ENCODE peak calls at places on chromosomes 4 and X, in eight cellular contexts. V, M, I, Z, H, T, G and U are unnamed samples.

GRCh38 chr4:3529363-3529762 is 2.9 kb downstream of the LRPAP1 start:
- DNase-seq in V (no peak), M (no peak), I (no peak), Z (no peak), H (no peak), T (no peak), G (no peak), U (peak; percentile 59)

GRCh38 chr4:17347445-17347844 is 164.4 kb downstream of the QDPR start:
- DNase-seq in V (no peak), M (no peak), I (peak; percentile 5), Z (peak; percentile 13), H (peak; percentile 26), T (no peak), G (no peak), U (no peak)

GRCh38 chr4:30879841-30880240 is 159.7 kb downstream of the PCDH7 start:
- DNase-seq in V (no peak), M (no peak), I (no peak), Z (no peak), H (no peak), T (no peak), G (no peak), U (no peak)

GRCh38 chr4:58551676-58552075 is 1441.5 kb upstream of the IGFBP7 start:
- DNase-seq in V (no peak), M (no peak), I (no peak), Z (no peak), H (no peak), T (no peak), G (no peak), U (no peak)

GRCh38 chr4:43112139-43112538 is 219.6 kb downstream of the GRXCR1 start:
- DNase-seq in V (no peak), M (no peak), I (no peak), Z (no peak), H (no peak), T (no peak), G (no peak), U (no peak)

GRCh38 chrX:43175428-43175827 is 397.5 kb upstream of the PPP1R2C start:
- DNase-seq in V (no peak), M (no peak), I (no peak), Z (no peak), H (no peak), T (no peak), G (no peak), U (no peak)

GRCh38 chrX:19198448-19198847 is 76.2 kb upstream of the ADGRG2 start:
- DNase-seq in V (no peak), M (no peak), I (no peak), Z (no peak), H (no peak), T (no peak), G (no peak), U (no peak)

GRCh38 chrX:118603981-118604380 is 108.4 kb downstream of the DOCK11 start:
- DNase-seq in V (peak; percentile 69), M (peak; percentile 22), I (no peak), Z (peak; percentile 18), H (peak; percentile 63), T (peak; percentile 51), G (peak; percentile 37), U (peak; percentile 26)

GRCh38 chr4:85756938-85757337 is 282.0 kb downstream of the ARHGAP24 start:
- DNase-seq in V (peak; percentile 16), M (no peak), I (no peak), Z (no peak), H (peak; percentile 47), T (no peak), G (no peak), U (no peak)

GRCh38 chr4:107050525-107051135 is 14.5 kb upstream of the DKK2 start:
- DNase-seq in V (no peak), M (no peak), I (no peak), Z (no peak), H (peak; percentile 17), T (no peak), G (no peak), U (no peak)

GRCh38 chrX:84737471-84737871 is 235.2 kb upstream of the HDX start:
- DNase-seq in V (no peak), M (peak; percentile 15), I (no peak), Z (no peak), H (no peak), T (no peak), G (no peak), U (no peak)

GRCh38 chr4:39085891-39086290 is 23.9 kb downstream of the KLHL5 start:
- DNase-seq in V (no peak), M (no peak), I (no peak), Z (no peak), H (peak; percentile 92), T (no peak), G (no peak), U (no peak)

GRCh38 chr4:116752027-116752426 is 333.3 kb downstream of the TRAM1L1 start:
- DNase-seq in V (no peak), M (no peak), I (no peak), Z (no peak), H (no peak), T (no peak), G (no peak), U (no peak)

GRCh38 chr4:12957108-12957507 is 527.0 kb downstream of the RAB28 start:
- DNase-seq in V (no peak), M (no peak), I (no peak), Z (no peak), H (no peak), T (no peak), G (no peak), U (no peak)

GRCh38 chrX:45767021-45767491 is 566.4 kb upstream of the DIPK2B start:
- DNase-seq in V (no peak), M (no peak), I (no peak), Z (no peak), H (no peak), T (no peak), G (no peak), U (no peak)

GRCh38 chr4:128524311-128524710 is 236.7 kb upstream of the PGRMC2 start:
- DNase-seq in V (no peak), M (no peak), I (no peak), Z (no peak), H (peak; percentile 89), T (no peak), G (no peak), U (peak; percentile 77)

GRCh38 chr4:184958127-184958806 is 60.0 kb upstream of the HELT start:
- DNase-seq in V (peak; percentile 5), M (no peak), I (no peak), Z (no peak), H (no peak), T (no peak), G (no peak), U (no peak)

GRCh38 chrX:130080791-130081367 is 29.4 kb downstream of the ELF4 start:
- DNase-seq in V (no peak), M (no peak), I (no peak), Z (no peak), H (no peak), T (no peak), G (no peak), U (no peak)

GRCh38 chr4:118770741-118771187 is 65.2 kb downstream of the SEC24D start:
- DNase-seq in V (no peak), M (no peak), I (no peak), Z (no peak), H (no peak), T (no peak), G (no peak), U (no peak)

GRCh38 chr4:56656346-56656643 is 24.8 kb downstream of the HOPX start:
- DNase-seq in V (no peak), M (no peak), I (no peak), Z (no peak), H (peak; percentile 19), T (no peak), G (no peak), U (peak; percentile 26)

GRCh38 chr4:179738822-179739221 is 2296.6 kb upstream of the AGA start:
- DNase-seq in V (no peak), M (no peak), I (no peak), Z (no peak), H (no peak), T (no peak), G (no peak), U (no peak)

GRCh38 chr4:110631582-110632505 is 9.0 kb upstream of the PITX2 start:
- DNase-seq in V (no peak), M (peak; percentile 54), I (no peak), Z (peak; percentile 74), H (peak; percentile 91), T (peak; percentile 33), G (peak; percentile 42), U (peak; percentile 76)

GRCh38 chr4:107283587-107284559 is 247.8 kb upstream of the DKK2 start:
- DNase-seq in V (no peak), M (no peak), I (no peak), Z (no peak), H (peak; percentile 94), T (no peak), G (no peak), U (no peak)